ENCODE peak calls at places on chromosome 21, in seven cellular contexts. N is tibial nerve, C is IMR-90, D is breast epithelium, H is ovary, S is right lobe of liver, J is HCT116. V is an unnamed sample.

GRCh38 chr21:41921089-41921819 is 32.6 kb downstream of the C2CD2 start:
- DNase-seq in C (no peak), N (no peak), H (no peak), S (no peak), D (peak; percentile 76), J (no peak), V (no peak)

GRCh38 chr21:37546949-37547614 is 180.5 kb downstream of the DYRK1A start:
- DNase-seq in C (no peak), N (no peak), J (no peak), H (no peak), S (no peak), D (no peak), V (no peak)

GRCh38 chr21:39467746-39468145 is 16.0 kb downstream of the SH3BGR start:
- DNase-seq in N (no peak), C (no peak), D (no peak), J (no peak), H (no peak), S (no peak), V (no peak)

GRCh38 chr21:37263827-37264226 is 3.3 kb downstream of the VPS26C start:
- DNase-seq in S (no peak), J (no peak), D (no peak), H (no peak), C (peak; percentile 15), N (no peak), V (no peak)

GRCh38 chr21:36892201-36892600 is 74.3 kb downstream of the HLCS start:
- DNase-seq in S (no peak), D (no peak), C (no peak), J (no peak), N (no peak), H (no peak), V (no peak)

GRCh38 chr21:42009018-42009830 is 936 bp downstream of the ZBTB21 start:
- DNase-seq in J (no peak), D (peak; percentile 48), C (peak; percentile 81), S (peak; percentile 78), H (peak; percentile 66), N (no peak), V (peak; percentile 54)

GRCh38 chr21:14520535-14520934 is 25.6 kb downstream of the SAMSN1 start:
- DNase-seq in N (no peak), D (no peak), J (no peak), H (no peak), S (no peak), C (no peak), V (no peak)

GRCh38 chr21:35102488-35103407 is 53.6 kb upstream of the RUNX1 start:
- DNase-seq in D (peak; percentile 20), S (no peak), H (no peak), J (no peak), C (peak; percentile 33), N (no peak), V (no peak)

GRCh38 chr21:17667256-17667655 is 54.6 kb upstream of the BTG3 start:
- DNase-seq in J (no peak), D (no peak), C (no peak), N (no peak), H (no peak), S (no peak), V (no peak)

GRCh38 chr21:44855572-44855971 is 17.9 kb downstream of the PTTG1IP start:
- DNase-seq in N (no peak), J (no peak), H (no peak), D (no peak), S (no peak), C (no peak), V (no peak)

GRCh38 chr21:44853601-44854390 is 19.7 kb downstream of the PTTG1IP start:
- DNase-seq in S (no peak), J (no peak), H (no peak), N (no peak), D (no peak), C (no peak), V (no peak)

GRCh38 chr21:44856131-44856530 is 17.4 kb downstream of the PTTG1IP start:
- DNase-seq in J (no peak), D (no peak), C (no peak), S (no peak), N (no peak), H (no peak), V (no peak)

GRCh38 chr21:44854664-44855446 is 18.6 kb downstream of the PTTG1IP start:
- DNase-seq in C (no peak), J (no peak), S (no peak), N (no peak), D (no peak), H (no peak), V (no peak)

DNA sequence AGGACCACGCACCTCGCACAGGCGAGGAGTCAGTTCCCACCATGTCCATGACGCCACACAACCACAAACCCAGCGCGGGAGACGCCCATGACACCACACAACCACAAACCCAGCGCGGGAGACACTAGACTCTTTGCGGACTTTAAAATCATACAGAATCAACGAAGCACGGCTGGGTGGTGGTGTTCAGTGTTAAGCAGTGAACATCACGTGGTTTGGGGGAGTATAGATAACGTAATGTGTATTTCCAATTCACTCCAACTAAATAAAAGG is 19.2 kb downstream of the PTTG1IP start:
- DNase-seq in D (no peak), H (no peak), C (no peak), J (no peak), N (no peak), S (no peak), V (no peak)
- H3K36me3 ChIP-seq in D (peaks cover 14% of the 10 kb centered on the region), H (no peaks in the 10 kb centered on the region), C (peaks cover 72% of the 10 kb centered on the region), J (peaks cover 33% of the 10 kb centered on the region), N (peaks cover 99% of the 10 kb centered on the region), S (peaks cover 47% of the 10 kb centered on the region), V (no peaks in the 10 kb centered on the region)

GRCh38 chr21:45586289-45586858 is 44.1 kb upstream of the SLC19A1 start:
- DNase-seq in D (no peak), S (no peak), H (no peak), J (no peak), C (no peak), N (no peak), V (no peak)
- H3K9me3 ChIP-seq in D (peaks cover 32% of the 10 kb centered on the region), S (no peaks in the 10 kb centered on the region), H (no peaks in the 10 kb centered on the region), J (peaks cover 5% of the 10 kb centered on the region), C (peaks cover 42% of the 10 kb centered on the region), N (no peaks in the 10 kb centered on the region), V (peaks cover 5% of the 10 kb centered on the region)

DNA sequence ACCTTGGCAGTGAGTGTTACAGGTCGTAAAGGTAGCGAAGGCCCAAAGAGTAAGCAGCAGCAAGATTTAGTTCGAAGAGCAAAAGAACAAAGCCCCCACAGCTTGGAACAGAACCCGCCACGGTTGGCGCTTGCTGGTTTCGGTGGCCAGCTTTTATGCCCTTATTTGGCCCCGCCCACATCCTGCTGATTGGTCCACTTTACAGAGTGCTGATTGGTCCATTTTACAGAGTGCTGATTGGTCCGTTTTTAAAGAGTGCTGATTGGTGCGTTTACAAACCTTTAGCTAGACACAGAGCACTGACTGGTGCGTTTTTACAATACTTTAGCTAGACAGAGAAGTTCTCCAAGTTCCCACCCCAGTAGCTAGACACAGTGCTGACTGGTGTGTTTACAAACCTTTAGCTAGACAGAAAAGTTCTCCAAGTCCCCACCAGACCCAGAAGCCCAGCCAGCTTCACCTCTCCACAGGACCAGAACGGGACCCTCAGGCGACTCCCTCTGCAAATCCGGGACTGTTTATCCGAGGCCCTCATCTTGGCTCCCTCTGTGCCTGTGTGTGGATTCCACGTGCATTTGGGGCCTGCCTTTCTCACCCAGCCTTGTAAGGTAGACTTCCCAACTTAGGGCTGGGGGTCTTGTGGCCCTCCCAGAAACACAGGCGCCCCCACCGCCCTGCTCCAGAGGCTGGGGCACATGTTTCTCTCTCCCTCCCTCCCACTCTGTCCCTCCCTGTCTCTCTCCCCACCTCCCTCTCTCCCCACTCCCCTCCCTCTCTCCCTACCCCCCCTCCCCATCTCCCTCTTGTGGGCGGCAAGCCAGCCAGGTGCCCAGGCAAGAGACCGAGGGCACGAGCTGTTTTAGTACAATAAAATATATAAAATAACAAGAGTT is 12.6 kb downstream of the FTCD start:
- DNase-seq in C (no peak), J (no peak), S (peak; percentile 42), N (no peak), D (no peak), H (peak; percentile 21), V (peak; percentile 18)
- TF ChIP-seq POLR2A in C (no peak), J (no peak), S (no peak), N (no peak), D (no peak), H (no peak), V (no peak)

GRCh38 chr21:46255758-46256337 is 27.3 kb upstream of the LSS start:
- DNase-seq in C (no peak), S (no peak), J (no peak), H (no peak), N (no peak), D (no peak), V (no peak)
- H3K36me3 ChIP-seq in C (peaks cover 67% of the 10 kb centered on the region), S (peaks cover 87% of the 10 kb centered on the region), J (peaks cover 39% of the 10 kb centered on the region), H (no peaks in the 10 kb centered on the region), N (peaks cover 100% of the 10 kb centered on the region), D (peaks cover 20% of the 10 kb centered on the region), V (no peaks in the 10 kb centered on the region)

GRCh38 chr21:26487981-26488480 is 85.1 kb downstream of the CYYR1 start:
- DNase-seq in C (no peak), H (no peak), N (no peak), J (no peak), S (no peak), D (no peak), V (no peak)
- H3K9me3 ChIP-seq in C (no peaks in the 10 kb centered on the region), H (no peaks in the 10 kb centered on the region), N (no peaks in the 10 kb centered on the region), J (no peaks in the 10 kb centered on the region), S (no peaks in the 10 kb centered on the region), D (no peaks in the 10 kb centered on the region), V (no peaks in the 10 kb centered on the region)

DNA sequence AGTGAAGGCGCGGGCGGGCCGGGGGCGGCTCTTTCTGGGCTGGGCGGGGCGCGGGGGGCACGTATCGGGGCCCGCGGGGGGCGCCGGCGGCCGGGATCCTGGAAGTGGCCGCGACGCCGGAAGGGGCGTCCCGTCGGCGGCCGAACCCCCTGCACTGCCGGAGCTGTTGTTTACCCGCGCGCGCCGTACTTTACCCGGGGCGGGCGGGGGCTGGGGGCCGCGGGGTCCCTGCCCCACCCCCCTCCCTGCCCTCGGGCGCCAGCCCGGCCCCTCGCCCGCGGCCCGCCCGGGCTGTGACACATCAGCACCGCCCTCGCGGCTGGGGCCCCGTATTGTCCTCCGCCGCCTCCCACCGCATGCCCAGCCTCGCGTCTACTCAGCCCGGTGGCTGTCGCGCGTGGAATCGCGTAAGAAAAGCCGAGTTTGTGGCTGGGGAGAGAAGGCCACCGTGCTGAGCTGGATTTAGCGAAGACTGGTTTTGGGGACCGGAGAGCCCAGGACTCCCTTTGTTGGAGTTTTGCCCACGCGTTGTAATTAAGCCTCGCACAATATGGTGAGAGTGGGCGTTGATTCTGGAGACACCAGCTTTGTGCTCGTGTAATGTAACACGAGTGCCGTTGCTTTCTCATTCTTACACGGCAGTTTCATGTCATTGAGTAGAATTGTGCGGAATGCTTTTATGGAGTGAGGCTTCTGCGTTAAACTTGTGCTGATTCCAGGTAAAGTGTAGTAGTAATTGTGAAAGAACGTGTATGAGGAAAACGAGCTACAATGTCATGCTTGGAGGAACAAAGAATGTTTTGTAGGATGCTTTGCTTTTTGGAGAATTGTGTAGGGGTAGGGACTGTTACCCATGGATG is 554 bp downstream of the BACH1 start:
- DNase-seq in C (peak; percentile 65), J (no peak), H (peak; percentile 51), N (peak; percentile 26), S (peak; percentile 69), D (peak; percentile 36), V (peak; percentile 53)
- TF ChIP-seq POLR2A in C (peak; percentile 79), J (no peak), H (no peak), N (no peak), S (no peak), D (no peak), V (no peak)